ENCODE peak calls at places on chromosomes 6 and 20, in eight cellular contexts. K is DND-41, H is neural progenitor cell, I is GM23338, T is mammary epithelial cell, F is GM23248, W is osteoblast, E is PC-9. Q is an unnamed sample.

GRCh38 chr6:157323114-157323923 is at the start of gene TMEM242:
- DNase-seq in E (peak; percentile 81), H (peak; percentile 92), W (peak; percentile 94), I (peak; percentile 96), F (peak; percentile 94), K (peak; percentile 91), T (peak; percentile 93), Q (peak; percentile 91)

GRCh38 chr6:30854641-30855040 is 29.7 kb upstream of the DDR1 start:
- DNase-seq in E (no peak), H (no peak), K (no peak), W (no peak), T (no peak), I (no peak), F (no peak), Q (no peak)

GRCh38 chr20:57777911-57778310 is 68.1 kb upstream of the PMEPA1 start:
- DNase-seq in W (no peak), K (no peak), I (no peak), T (no peak), E (peak; percentile 1), H (no peak), F (no peak), Q (no peak)

GRCh38 chr6:74574794-74575193 is 631.1 kb downstream of the COL12A1 start:
- DNase-seq in K (no peak), W (no peak), F (peak; percentile 60), H (peak; percentile 46), I (peak; percentile 75), E (no peak), T (no peak), Q (peak; percentile 29)

GRCh38 chr6:148969679-148970078 is 222.8 kb downstream of the UST start:
- DNase-seq in T (no peak), E (no peak), K (no peak), W (no peak), H (peak; percentile 73), F (peak; percentile 93), I (peak; percentile 49), Q (no peak)

GRCh38 chr6:17107768-17108325 is 6.0 kb downstream of the STMND1 start:
- DNase-seq in F (peak; percentile 52), K (no peak), W (no peak), E (no peak), T (no peak), H (no peak), I (no peak), Q (no peak)

GRCh38 chr6:137762168-137763090 is 104.6 kb upstream of the TNFAIP3 start:
- DNase-seq in F (no peak), H (no peak), I (no peak), T (no peak), W (no peak), K (no peak), E (no peak), Q (no peak)

GRCh38 chr6:56863366-56863765 is 91.5 kb upstream of the BEND6 start:
- DNase-seq in K (no peak), T (peak; percentile 83), W (no peak), F (peak; percentile 74), H (no peak), E (peak; percentile 70), I (no peak), Q (no peak)

GRCh38 chr6:41781302-41781711 is 725 bp downstream of the PRICKLE4 start:
- DNase-seq in T (no peak), H (no peak), E (no peak), F (no peak), W (peak; percentile 78), K (no peak), I (no peak), Q (no peak)

GRCh38 chr6:34284563-34285545 is 36.0 kb upstream of the SMIM29 start:
- DNase-seq in E (no peak), T (no peak), F (peak; percentile 58), W (no peak), I (no peak), H (no peak), K (peak; percentile 43), Q (peak; percentile 8)

GRCh38 chr6:111848262-111848661 is 25.0 kb downstream of the FYN start:
- DNase-seq in I (no peak), K (no peak), H (no peak), T (no peak), W (no peak), F (no peak), E (no peak), Q (no peak)

GRCh38 chr6:134145786-134146185 is 93.4 kb upstream of the SLC2A12 start:
- DNase-seq in I (peak; percentile 42), W (peak; percentile 62), H (peak; percentile 21), F (peak; percentile 37), E (no peak), T (no peak), K (no peak), Q (peak; percentile 25)

GRCh38 chr20:58892932-58893224 is 40.4 kb downstream of the GNAS start:
- DNase-seq in F (no peak), I (no peak), E (no peak), W (no peak), K (no peak), H (no peak), T (no peak), Q (peak; percentile 44)

GRCh38 chr20:58895099-58895795 is 42.7 kb downstream of the GNAS start:
- DNase-seq in I (no peak), W (no peak), E (no peak), T (no peak), K (no peak), F (peak; percentile 45), H (no peak), Q (no peak)

GRCh38 chr20:58892126-58892931 is 39.8 kb downstream of the GNAS start:
- DNase-seq in E (no peak), I (peak; percentile 78), K (peak; percentile 91), H (peak; percentile 86), F (peak; percentile 84), T (peak; percentile 39), W (peak; percentile 96), Q (peak; percentile 84)

GRCh38 chr20:58894652-58895051 is 42.1 kb downstream of the GNAS start:
- DNase-seq in T (no peak), H (no peak), F (no peak), W (peak; percentile 89), E (no peak), I (no peak), K (no peak), Q (no peak)

DNA sequence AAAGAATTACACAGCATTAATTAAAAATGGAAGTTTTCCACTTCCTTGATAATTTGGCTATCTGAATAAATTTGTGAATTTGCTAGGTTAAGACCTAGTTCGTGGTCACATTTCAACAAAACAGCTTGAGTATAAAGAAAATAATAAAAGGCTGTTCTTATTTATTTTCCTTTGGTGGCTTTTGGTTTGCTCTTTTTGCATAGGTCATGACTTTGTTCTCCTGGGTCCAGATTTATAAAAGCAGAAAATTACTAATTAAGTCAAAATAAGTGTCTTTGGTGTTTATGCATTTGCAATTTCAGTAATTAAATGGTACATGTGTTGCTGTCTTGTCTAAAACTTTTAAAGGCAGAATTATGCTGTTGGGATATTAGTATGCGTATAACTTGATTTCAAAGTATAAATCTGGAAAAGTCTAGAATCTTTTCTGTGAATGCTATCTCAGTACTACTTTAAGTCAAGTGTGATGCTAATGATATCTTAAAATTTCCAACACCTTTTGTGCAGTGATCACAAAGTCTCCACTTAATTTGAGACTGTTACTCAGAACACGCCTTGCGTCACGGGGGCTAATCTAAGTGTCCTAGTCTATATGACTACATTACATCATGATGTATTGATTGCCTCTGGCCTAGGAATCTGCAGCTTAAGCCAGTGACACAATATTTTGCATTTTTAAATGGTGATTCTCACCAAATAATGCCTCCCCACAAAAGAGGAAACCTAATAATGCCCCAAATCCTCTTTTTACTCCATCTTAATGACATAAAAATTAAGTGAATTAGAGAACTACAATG is 41.0 kb downstream of the GNAS start:
- DNase-seq in W (no peak), I (no peak), F (peak; percentile 85), T (peak; percentile 21), E (no peak), H (no peak), K (no peak), Q (no peak)
- H4K20me1 ChIP-seq in W (peaks cover 44% of the 10 kb centered on the region), I (peaks cover 22% of the 10 kb centered on the region), F (peaks cover 13% of the 10 kb centered on the region), T (peaks cover 2% of the 10 kb centered on the region), E (peaks cover 53% of the 10 kb centered on the region), H (peaks cover 65% of the 10 kb centered on the region), K (peaks cover 60% of the 10 kb centered on the region), Q (peaks cover 36% of the 10 kb centered on the region)

GRCh38 chr20:62044671-62045070 is 21.0 kb downstream of the TAF4 start:
- DNase-seq in W (peak; percentile 34), H (no peak), E (no peak), K (no peak), I (no peak), F (no peak), T (no peak), Q (no peak)

GRCh38 chr20:62045118-62045517 is 20.6 kb downstream of the TAF4 start:
- DNase-seq in I (no peak), K (no peak), T (no peak), E (no peak), W (peak; percentile 3), H (no peak), F (no peak), Q (no peak)

GRCh38 chr20:62045529-62046277 is 20.0 kb downstream of the TAF4 start:
- DNase-seq in F (no peak), E (no peak), T (no peak), W (peak; percentile 44), H (peak; percentile 24), I (no peak), K (no peak), Q (no peak)

GRCh38 chr20:62047666-62048345 is 17.9 kb downstream of the TAF4 start:
- DNase-seq in H (no peak), W (peak; percentile 57), E (no peak), K (no peak), I (no peak), F (no peak), T (peak; percentile 25), Q (no peak)

GRCh38 chr20:62046431-62046830 is 19.2 kb downstream of the TAF4 start:
- DNase-seq in E (no peak), H (no peak), K (no peak), T (no peak), F (no peak), W (peak; percentile 10), I (no peak), Q (no peak)
- H4K20me1 ChIP-seq in E (peaks cover 59% of the 10 kb centered on the region), H (peaks cover 99% of the 10 kb centered on the region), K (peaks cover 94% of the 10 kb centered on the region), T (peaks cover 2% of the 10 kb centered on the region), F (no peaks in the 10 kb centered on the region), W (peaks cover 48% of the 10 kb centered on the region), I (peaks cover 70% of the 10 kb centered on the region), Q (peaks cover 12% of the 10 kb centered on the region)

DNA sequence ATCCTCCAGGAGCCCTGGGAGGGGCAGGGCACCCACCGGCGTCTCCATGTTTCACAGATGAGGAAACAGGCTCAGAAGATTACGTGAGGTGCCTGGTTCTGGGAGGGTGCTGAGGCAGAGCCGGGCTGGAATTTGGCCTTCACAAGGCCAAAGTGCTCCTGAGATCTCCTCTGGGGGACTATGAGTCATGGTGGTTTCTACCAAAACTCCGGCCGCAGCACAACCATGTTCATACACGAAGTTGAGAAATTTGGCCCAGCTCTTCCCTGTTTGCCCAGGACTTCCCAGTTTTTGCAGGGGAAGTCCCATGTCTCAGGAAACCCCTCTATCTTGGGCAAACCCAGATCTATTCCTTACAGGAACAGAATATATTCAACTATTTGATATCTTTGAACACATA is 172.9 kb upstream of the CDYL start:
- DNase-seq in F (peak; percentile 91), K (no peak), E (peak; percentile 46), T (peak; percentile 98), H (no peak), I (no peak), W (peak; percentile 83), Q (no peak)
- H4K20me1 ChIP-seq in F (no peaks in the 10 kb centered on the region), K (no peaks in the 10 kb centered on the region), E (no peaks in the 10 kb centered on the region), T (no peaks in the 10 kb centered on the region), H (no peaks in the 10 kb centered on the region), I (no peaks in the 10 kb centered on the region), W (no peaks in the 10 kb centered on the region), Q (no peaks in the 10 kb centered on the region)

DNA sequence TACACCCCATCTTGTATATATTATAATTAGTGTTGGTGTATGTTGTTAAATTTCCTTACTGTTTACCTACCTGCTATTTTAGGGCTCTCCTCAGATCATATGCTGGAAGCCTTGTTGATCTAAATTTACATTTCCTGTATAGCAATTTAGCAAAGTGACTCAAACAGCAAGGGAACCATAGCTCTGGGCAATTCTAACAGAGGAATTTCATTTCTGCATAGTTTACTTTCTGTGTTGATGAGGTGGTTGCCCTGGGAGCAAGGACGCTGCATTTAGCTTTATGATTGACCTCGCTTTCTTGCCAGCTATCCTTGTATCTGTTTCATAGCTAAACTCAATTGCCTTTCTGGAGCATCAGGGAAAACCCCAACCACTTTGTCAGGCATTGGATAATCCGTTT is 810.8 kb downstream of the GRIK2 start:
- DNase-seq in I (no peak), T (peak; percentile 1), K (no peak), E (no peak), W (no peak), H (no peak), F (no peak), Q (no peak)
- H4K20me1 ChIP-seq in I (no peaks in the 10 kb centered on the region), T (no peaks in the 10 kb centered on the region), K (no peaks in the 10 kb centered on the region), E (no peaks in the 10 kb centered on the region), W (no peaks in the 10 kb centered on the region), H (no peaks in the 10 kb centered on the region), F (no peaks in the 10 kb centered on the region), Q (no peaks in the 10 kb centered on the region)